ENCODE peak calls at places on chromosomes 6 and 20, in seven cellular contexts. C is adrenal gland, R is sigmoid colon, L is stomach, V is HCT116, O is H1, Q is heart left ventricle. E is an unnamed sample.
A peak's percentile ranks its signal among the peaks of the same experiment; 100 is the strongest.

GRCh38 chr20:46204594-46205205 is 86.6 kb downstream of the CD40 start:
- DNase-seq in C (no peak), R (no peak), L (no peak), V (no peak), O (no peak), Q (no peak), E (no peak)

GRCh38 chr20:33291830-33292355 is 8.9 kb downstream of the BPIFB1 start:
- DNase-seq in C (peak; percentile 40), R (no peak), L (peak; percentile 69), V (peak; percentile 19), O (peak; percentile 57), Q (no peak), E (no peak)

GRCh38 chr6:143135797-143136561 is 75.3 kb downstream of the AIG1 start:
- DNase-seq in C (no peak), R (no peak), L (no peak), V (no peak), O (no peak), Q (no peak), E (no peak)

GRCh38 chr20:63686492-63687321 is 9.7 kb upstream of the TNFRSF6B start:
- DNase-seq in C (peak; percentile 76), R (peak; percentile 88), L (peak; percentile 70), V (peak; percentile 57), O (no peak), Q (peak; percentile 86), E (no peak)

GRCh38 chr6:167056370-167056769 is 57.2 kb downstream of the CEP43 start:
- DNase-seq in C (no peak), R (no peak), L (no peak), V (no peak), O (no peak), Q (no peak), E (no peak)

GRCh38 chr6:80022803-80023202 is 18.4 kb downstream of the TTK start:
- DNase-seq in C (no peak), R (no peak), L (no peak), V (no peak), O (no peak), Q (no peak), E (no peak)

GRCh38 chr6:2237001-2237400 is 8.4 kb downstream of the GMDS start:
- DNase-seq in C (no peak), R (no peak), L (no peak), V (no peak), O (no peak), Q (no peak), E (no peak)

GRCh38 chr6:124670801-124671200 is 291.4 kb upstream of the RNF217 start:
- DNase-seq in C (no peak), R (no peak), L (no peak), V (no peak), O (no peak), Q (no peak), E (no peak)

GRCh38 chr20:2922957-2923356 is 49.7 kb downstream of the PTPRA start:
- DNase-seq in C (no peak), R (no peak), L (no peak), V (no peak), O (no peak), Q (no peak), E (no peak)

GRCh38 chr20:5136096-5136495 is 9.3 kb downstream of the CDS2 start:
- DNase-seq in C (no peak), R (no peak), L (no peak), V (no peak), O (no peak), Q (no peak), E (no peak)

GRCh38 chr20:22686097-22686496 is 101.7 kb upstream of the FOXA2 start:
- DNase-seq in C (peak; percentile 56), R (no peak), L (peak; percentile 61), V (peak; percentile 46), O (peak; percentile 33), Q (peak; percentile 75), E (no peak)

GRCh38 chr6:91094806-91095475 is 508.1 kb upstream of the MAP3K7 start:
- DNase-seq in C (no peak), R (no peak), L (no peak), V (no peak), O (no peak), Q (no peak), E (no peak)

GRCh38 chr20:21396921-21397340 is 395 bp downstream of the NKX2-4 start:
- DNase-seq in C (no peak), R (no peak), L (no peak), V (no peak), O (no peak), Q (no peak), E (no peak)

GRCh38 chr6:110085285-110085684 is 94.2 kb downstream of the WASF1 start:
- DNase-seq in C (no peak), R (no peak), L (no peak), V (no peak), O (no peak), Q (no peak), E (no peak)

GRCh38 chr6:92617726-92618125 is 801.6 kb downstream of the EPHA7 start:
- DNase-seq in C (no peak), R (no peak), L (no peak), V (no peak), O (no peak), Q (no peak), E (no peak)

GRCh38 chr6:87244380-87244779 is 78.0 kb upstream of the SMIM8 start:
- DNase-seq in C (no peak), R (no peak), L (no peak), V (no peak), O (no peak), Q (no peak), E (no peak)

GRCh38 chr20:48153523-48153922 is 368.2 kb upstream of the SULF2 start:
- DNase-seq in C (no peak), R (no peak), L (no peak), V (no peak), O (no peak), Q (no peak), E (no peak)

GRCh38 chr6:871503-871902 is 178.6 kb upstream of the EXOC2 start:
- DNase-seq in C (no peak), R (no peak), L (no peak), V (no peak), O (no peak), Q (no peak), E (no peak)

GRCh38 chr6:33206027-33206863 is 1.8 kb downstream of the HSD17B8 start:
- DNase-seq in C (no peak), R (no peak), L (no peak), V (no peak), O (no peak), Q (no peak), E (no peak)

DNA sequence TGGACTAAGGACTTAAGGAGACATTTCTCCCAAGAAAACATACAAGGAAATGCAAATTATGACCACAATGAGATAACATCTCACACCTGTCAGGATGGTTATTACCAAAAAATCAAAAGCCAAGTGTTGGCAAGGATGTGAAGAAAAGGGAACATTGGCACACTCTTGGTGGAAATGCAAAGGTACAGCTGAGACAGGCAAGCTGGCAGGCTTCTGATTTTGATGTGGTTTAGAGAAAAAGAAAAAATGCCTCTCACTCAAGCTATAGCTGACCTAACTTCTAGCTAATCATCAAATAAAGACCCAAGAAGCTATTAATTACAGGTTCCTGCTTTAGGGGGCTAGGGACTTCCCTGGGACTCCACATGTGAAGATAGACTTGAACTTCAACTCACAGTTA is 139.8 kb downstream of the THEMIS start:
- DNase-seq in C (no peak), R (no peak), L (no peak), V (no peak), O (no peak), Q (no peak), E (no peak)
- H3K9me3 ChIP-seq in C (no peaks in the 10 kb centered on the region), R (no peaks in the 10 kb centered on the region), L (no peaks in the 10 kb centered on the region), V (no peaks in the 10 kb centered on the region), O (no peaks in the 10 kb centered on the region), Q (peaks cover under 1% of the 10 kb centered on the region), E (no peaks in the 10 kb centered on the region)

GRCh38 chr6:31619805-31620585 is 520 bp upstream of the PRRC2A start:
- DNase-seq in C (peak; percentile 98), R (peak; percentile 99), L (peak; percentile 97), V (peak; percentile 98), O (peak; percentile 97), Q (peak; percentile 98), E (peak; percentile 98)

GRCh38 chr6:31617010-31617409 is 2.0 kb downstream of the AIF1 start:
- DNase-seq in C (no peak), R (no peak), L (no peak), V (no peak), O (no peak), Q (no peak), E (no peak)

GRCh38 chr6:31614674-31615578 is at the start of gene AIF1:
- DNase-seq in C (no peak), R (no peak), L (no peak), V (no peak), O (no peak), Q (no peak), E (no peak)

GRCh38 chr6:31614075-31614619 is 887 bp upstream of the AIF1 start:
- DNase-seq in C (no peak), R (no peak), L (no peak), V (no peak), O (no peak), Q (no peak), E (no peak)

DNA sequence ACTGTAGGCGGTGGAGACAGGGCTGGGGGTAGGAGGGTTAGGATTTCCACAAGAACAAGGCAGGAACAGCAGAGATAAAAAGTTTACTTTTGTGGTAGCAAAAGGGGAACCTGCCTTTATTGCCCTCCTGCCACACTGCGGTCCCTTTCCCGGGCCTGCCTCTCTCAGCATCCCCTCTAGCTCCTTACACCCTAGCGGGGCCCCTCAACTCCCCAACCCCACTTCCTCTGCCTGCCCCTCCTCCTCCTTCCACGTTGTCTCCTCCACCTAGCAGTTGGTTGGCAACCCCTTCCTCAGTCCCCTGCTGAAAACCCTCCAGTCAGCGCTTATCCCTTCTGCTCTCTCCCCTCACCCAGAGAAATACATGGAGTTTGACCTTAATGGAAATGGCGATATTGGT is 714 bp downstream of the AIF1 start:
- DNase-seq in C (no peak), R (no peak), L (no peak), V (no peak), O (no peak), Q (no peak), E (no peak)
- TF ChIP-seq POLR2A in C (no peak), R (no peak), L (no peak), V (no peak), O (no peak), Q (no peak), E (no peak)

DNA sequence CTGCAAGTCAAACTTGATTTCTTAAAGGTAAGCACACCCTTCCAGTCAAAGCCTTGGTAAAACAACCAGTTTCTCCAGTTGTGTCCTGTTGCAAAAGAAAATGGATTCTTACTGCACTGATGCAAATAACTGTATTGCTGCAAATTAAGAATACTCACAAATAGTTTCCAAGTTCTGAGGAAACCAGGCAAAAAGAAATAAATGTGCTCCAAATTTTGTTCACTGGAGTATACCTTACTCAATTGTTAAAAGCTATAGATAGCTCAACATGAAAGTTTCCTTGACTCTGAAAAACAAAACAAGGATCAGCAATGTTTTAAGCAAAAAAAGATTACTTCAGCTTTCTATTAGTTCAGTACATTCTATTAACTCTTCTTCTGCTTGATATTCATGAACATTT is 75.2 kb downstream of the SLC16A10 start:
- DNase-seq in C (no peak), R (no peak), L (no peak), V (no peak), O (no peak), Q (no peak), E (no peak)
- H3K9me3 ChIP-seq in C (peaks cover 7% of the 10 kb centered on the region), R (no peaks in the 10 kb centered on the region), L (peaks cover 10% of the 10 kb centered on the region), V (no peaks in the 10 kb centered on the region), O (peaks cover 28% of the 10 kb centered on the region), Q (peaks cover 4% of the 10 kb centered on the region), E (no peaks in the 10 kb centered on the region)

DNA sequence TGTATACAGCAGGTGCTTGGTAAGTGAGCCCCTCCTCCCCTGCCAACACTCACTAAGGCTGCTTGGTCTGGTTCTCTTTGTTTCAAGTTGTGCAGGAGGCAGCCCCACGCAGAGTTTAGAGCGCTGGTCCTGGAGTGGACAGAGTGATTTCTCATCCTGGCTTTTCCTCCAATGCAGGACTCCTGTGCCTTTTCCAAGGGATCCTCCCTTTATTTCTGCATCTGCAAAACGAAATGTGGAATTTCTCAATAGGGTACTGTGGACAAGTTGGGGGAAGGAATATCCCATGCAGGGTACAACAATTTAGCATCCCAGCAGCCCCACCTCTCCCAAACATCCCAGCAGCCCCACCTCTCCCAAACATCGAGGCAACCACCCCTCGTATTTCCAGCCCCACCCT is 30.6 kb upstream of the CCDC167 start:
- DNase-seq in C (no peak), R (no peak), L (no peak), V (no peak), O (no peak), Q (no peak), E (no peak)
- TF ChIP-seq POLR2A in C (no peak), R (no peak), L (no peak), V (no peak), O (no peak), Q (no peak), E (no peak)